ENCODE peak calls at places on chromosomes 11 and 22, in four cellular contexts. One of them, this sample, is unnamed.

GRCh38 chr11:46277623-46278386 is at the start of gene CREB3L1:
- DNase-seq in K562: peak
- DNase-seq in HepG2: no peak
- DNase-seq in GM12878: no peak
- DNase-seq in this sample: no peak

GRCh38 chr22:30421695-30422480 is 3.7 kb upstream of the MTFP1 start:
- DNase-seq in K562: peak
- DNase-seq in HepG2: peak
- DNase-seq in GM12878: no peak
- DNase-seq in this sample: no peak

GRCh38 chr22:46110215-46110614 is 40.1 kb upstream of the PPARA start:
- DNase-seq in K562: peak
- DNase-seq in HepG2: no peak
- DNase-seq in GM12878: no peak
- DNase-seq in this sample: no peak

GRCh38 chr11:110971110-110971509 is 258.9 kb upstream of the ARHGAP20 start:
- DNase-seq in K562: no peak
- DNase-seq in HepG2: no peak
- DNase-seq in GM12878: no peak
- DNase-seq in this sample: no peak

GRCh38 chr11:120710354-120711187 is 199.0 kb downstream of the GRIK4 start:
- DNase-seq in K562: no peak
- DNase-seq in HepG2: peak
- DNase-seq in GM12878: no peak
- DNase-seq in this sample: no peak

GRCh38 chr11:13055200-13055599 is 46.1 kb downstream of the RASSF10 start:
- DNase-seq in K562: no peak
- DNase-seq in HepG2: no peak
- DNase-seq in GM12878: no peak
- DNase-seq in this sample: no peak

GRCh38 chr11:43984519-43985385 is 42.3 kb downstream of the C11orf96 start:
- DNase-seq in K562: no peak
- DNase-seq in HepG2: peak
- DNase-seq in GM12878: no peak
- DNase-seq in this sample: no peak

GRCh38 chr11:71336176-71336995 is 84.0 kb upstream of the SHANK2 start:
- DNase-seq in K562: peak
- DNase-seq in HepG2: no peak
- DNase-seq in GM12878: no peak
- DNase-seq in this sample: no peak

GRCh38 chr11:74695705-74696280 is 35.4 kb downstream of the CHRDL2 start:
- DNase-seq in K562: no peak
- DNase-seq in HepG2: no peak
- DNase-seq in GM12878: no peak
- DNase-seq in this sample: no peak

GRCh38 chr11:113387605-113388211 is at the start of gene ANKK1:
- DNase-seq in K562: no peak
- DNase-seq in HepG2: no peak
- DNase-seq in GM12878: no peak
- DNase-seq in this sample: no peak

GRCh38 chr11:123482225-123482624 is 52.2 kb downstream of the GRAMD1B start:
- DNase-seq in K562: no peak
- DNase-seq in HepG2: no peak
- DNase-seq in GM12878: no peak
- DNase-seq in this sample: no peak

GRCh38 chr11:66856496-66857233 is at the start of gene LRFN4:
- DNase-seq in K562: peak
- DNase-seq in HepG2: no peak
- DNase-seq in GM12878: no peak
- DNase-seq in this sample: peak

GRCh38 chr11:117332843-117333242 is 5.2 kb downstream of the CEP164 start:
- DNase-seq in K562: no peak
- DNase-seq in HepG2: no peak
- DNase-seq in GM12878: no peak
- DNase-seq in this sample: no peak

GRCh38 chr11:127454856-127455255 is 454.3 kb upstream of the KIRREL3 start:
- DNase-seq in K562: no peak
- DNase-seq in HepG2: no peak
- DNase-seq in GM12878: no peak
- DNase-seq in this sample: no peak

GRCh38 chr11:117816151-117816741 is 8.3 kb downstream of the FXYD2 start:
- DNase-seq in K562: peak
- DNase-seq in HepG2: peak
- DNase-seq in GM12878: no peak
- DNase-seq in this sample: peak

GRCh38 chr11:95711162-95711944 is 78.2 kb downstream of the FAM76B start:
- DNase-seq in K562: no peak
- DNase-seq in HepG2: no peak
- DNase-seq in GM12878: peak
- DNase-seq in this sample: no peak

GRCh38 chr22:19038728-19039447 is 83.3 kb downstream of the DGCR2 start:
- DNase-seq in K562: no peak
- DNase-seq in HepG2: no peak
- DNase-seq in GM12878: no peak
- DNase-seq in this sample: no peak

GRCh38 chr11:97502201-97502600 is 1112.4 kb downstream of the JRKL start:
- DNase-seq in K562: no peak
- DNase-seq in HepG2: no peak
- DNase-seq in GM12878: no peak
- DNase-seq in this sample: no peak
- TF ChIP-seq TARDBP in K562: no peak
- TF ChIP-seq TARDBP in HepG2: no peak
- TF ChIP-seq TARDBP in GM12878: no peak
- TF ChIP-seq TARDBP in this sample: no peak

GRCh38 chr11:34987617-34988016 is 71.2 kb downstream of the PDHX start:
- DNase-seq in K562: no peak
- DNase-seq in HepG2: no peak
- DNase-seq in GM12878: no peak
- DNase-seq in this sample: no peak
- TF ChIP-seq FOXK2 in K562: no peak
- TF ChIP-seq FOXK2 in HepG2: no peak
- TF ChIP-seq FOXK2 in GM12878: no peak
- TF ChIP-seq FOXK2 in this sample: no peak

DNA sequence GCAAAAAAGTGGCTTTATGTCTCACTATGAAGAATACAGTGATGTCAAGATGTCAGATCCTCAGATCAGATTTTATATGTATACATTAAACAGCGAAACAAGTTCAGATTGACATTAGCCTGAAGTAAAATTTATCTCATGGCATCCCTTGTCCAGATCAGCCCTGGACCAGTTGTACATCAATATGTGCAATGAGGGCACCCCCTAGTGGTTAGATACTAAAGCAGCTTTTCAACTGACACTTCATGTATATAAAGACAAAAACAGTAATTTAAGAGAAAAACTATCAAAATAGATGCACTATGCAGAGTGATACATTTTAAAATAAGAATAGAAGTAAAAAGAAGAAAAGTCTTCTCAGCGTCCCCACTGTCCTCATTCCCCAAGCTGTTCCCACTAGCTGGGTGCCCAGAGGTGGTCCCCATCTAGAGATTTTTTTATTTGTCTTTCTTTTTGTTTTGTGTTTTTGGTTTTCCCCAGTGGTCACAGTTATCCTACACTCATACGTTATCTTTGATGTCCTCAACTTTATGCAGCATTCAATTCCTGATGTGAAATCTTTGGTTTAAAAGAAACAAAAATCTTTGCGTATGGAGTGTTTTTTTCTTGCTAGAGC is 2193.4 kb upstream of the RAG2 start:
- DNase-seq in K562: peak
- DNase-seq in HepG2: peak
- DNase-seq in GM12878: no peak
- DNase-seq in this sample: peak
- TF ChIP-seq TARDBP in K562: no peak
- TF ChIP-seq TARDBP in HepG2: no peak
- TF ChIP-seq TARDBP in GM12878: no peak
- TF ChIP-seq TARDBP in this sample: no peak

GRCh38 chr22:35335468-35335867 is 35.8 kb downstream of the TOM1 start:
- DNase-seq in K562: no peak
- DNase-seq in HepG2: no peak
- DNase-seq in GM12878: no peak
- DNase-seq in this sample: no peak

GRCh38 chr22:35335936-35336781 is 36.5 kb downstream of the TOM1 start:
- DNase-seq in K562: no peak
- DNase-seq in HepG2: no peak
- DNase-seq in GM12878: no peak
- DNase-seq in this sample: no peak

GRCh38 chr22:35334010-35334409 is 34.3 kb downstream of the TOM1 start:
- DNase-seq in K562: no peak
- DNase-seq in HepG2: no peak
- DNase-seq in GM12878: no peak
- DNase-seq in this sample: no peak

GRCh38 chr22:35341090-35341874 is 39.6 kb upstream of the HMOX1 start:
- DNase-seq in K562: no peak
- DNase-seq in HepG2: no peak
- DNase-seq in GM12878: no peak
- DNase-seq in this sample: no peak

DNA sequence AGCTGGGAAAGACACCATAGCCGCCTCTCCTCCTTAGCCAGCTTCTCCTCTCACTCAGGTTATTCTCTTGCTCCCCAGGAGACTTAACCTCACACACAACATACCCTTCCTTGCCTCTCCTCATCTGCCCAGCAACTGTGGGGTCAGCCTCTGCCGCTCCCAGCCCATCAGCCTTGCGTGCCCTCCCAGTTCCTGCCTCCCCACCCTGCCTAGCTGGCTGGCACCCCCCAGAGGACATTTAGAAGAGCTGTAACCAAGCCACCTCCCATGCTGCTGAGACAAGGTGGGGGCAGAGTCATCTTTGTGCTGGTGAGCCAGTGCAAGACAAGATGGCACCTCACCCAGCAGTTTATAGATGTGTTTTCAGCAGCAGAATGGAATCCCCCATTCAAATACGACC is 38.2 kb downstream of the TOM1 start:
- DNase-seq in K562: no peak
- DNase-seq in HepG2: no peak
- DNase-seq in GM12878: no peak
- DNase-seq in this sample: no peak
- TF ChIP-seq FOXK2 in K562: no peak
- TF ChIP-seq FOXK2 in HepG2: no peak
- TF ChIP-seq FOXK2 in GM12878: no peak
- TF ChIP-seq FOXK2 in this sample: no peak

DNA sequence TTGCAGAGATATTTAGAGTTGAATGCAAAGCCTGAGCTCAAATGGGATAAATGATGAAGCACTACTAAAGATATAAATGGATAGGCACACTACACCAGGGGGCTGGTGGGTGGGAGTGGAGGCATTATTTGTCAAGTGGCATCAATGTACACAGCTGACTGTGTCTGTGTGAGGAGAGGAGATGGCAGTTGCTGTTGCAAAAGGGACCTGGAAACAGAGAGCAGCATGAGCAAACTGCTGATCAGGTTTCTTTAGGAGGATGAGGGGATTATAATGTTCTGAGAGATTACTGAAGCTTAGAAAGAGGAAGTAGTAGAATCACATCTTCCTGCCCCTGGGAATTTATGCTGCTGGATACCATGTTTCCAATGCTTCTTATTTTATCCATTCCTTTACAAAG is 39.4 kb upstream of the LIN7C start:
- DNase-seq in K562: no peak
- DNase-seq in HepG2: no peak
- DNase-seq in GM12878: no peak
- DNase-seq in this sample: no peak
- TF ChIP-seq TARDBP in K562: no peak
- TF ChIP-seq TARDBP in HepG2: no peak
- TF ChIP-seq TARDBP in GM12878: no peak
- TF ChIP-seq TARDBP in this sample: no peak

DNA sequence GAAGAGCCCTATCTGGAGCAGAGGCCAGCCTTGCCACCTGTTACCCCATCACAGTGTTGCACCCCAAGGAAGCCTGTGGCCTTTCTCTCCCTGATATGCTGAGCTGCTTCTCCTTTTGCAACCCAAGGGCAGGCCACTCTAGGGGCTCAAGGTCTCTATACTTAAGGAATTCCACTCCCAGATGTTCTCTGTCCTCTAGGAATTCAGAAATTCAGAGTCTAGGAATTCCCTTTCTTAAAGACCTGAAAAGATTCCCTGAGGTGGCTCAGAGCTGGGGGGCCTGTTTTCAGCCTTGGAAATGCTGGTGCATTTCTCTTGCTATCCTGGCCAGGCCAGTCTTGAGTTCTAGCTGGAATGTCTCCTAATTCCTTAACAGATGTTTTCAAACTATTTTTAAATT is 68.0 kb upstream of the OLFML1 start:
- DNase-seq in K562: no peak
- DNase-seq in HepG2: no peak
- DNase-seq in GM12878: no peak
- DNase-seq in this sample: no peak
- TF ChIP-seq FOXK2 in K562: no peak
- TF ChIP-seq FOXK2 in HepG2: no peak
- TF ChIP-seq FOXK2 in GM12878: no peak
- TF ChIP-seq FOXK2 in this sample: no peak

GRCh38 chr11:130908770-130909625 is 7.3 kb downstream of the SNX19 start:
- DNase-seq in K562: no peak
- DNase-seq in HepG2: no peak
- DNase-seq in GM12878: no peak
- DNase-seq in this sample: no peak
- TF ChIP-seq TARDBP in K562: no peak
- TF ChIP-seq TARDBP in HepG2: no peak
- TF ChIP-seq TARDBP in GM12878: no peak
- TF ChIP-seq TARDBP in this sample: no peak

GRCh38 chr11:19455731-19456130 is 215.0 kb upstream of the E2F8 start:
- DNase-seq in K562: no peak
- DNase-seq in HepG2: no peak
- DNase-seq in GM12878: no peak
- DNase-seq in this sample: no peak
- TF ChIP-seq FOXK2 in K562: no peak
- TF ChIP-seq FOXK2 in HepG2: no peak
- TF ChIP-seq FOXK2 in GM12878: no peak
- TF ChIP-seq FOXK2 in this sample: no peak

GRCh38 chr22:20549232-20549841 is 41.9 kb downstream of the MED15 start:
- DNase-seq in K562: no peak
- DNase-seq in HepG2: no peak
- DNase-seq in GM12878: no peak
- DNase-seq in this sample: no peak
- TF ChIP-seq TARDBP in K562: no peak
- TF ChIP-seq TARDBP in HepG2: no peak
- TF ChIP-seq TARDBP in GM12878: no peak
- TF ChIP-seq TARDBP in this sample: no peak

This sample was measured in HEK293T.